ENCODE peak calls at places on chromosomes 4 and X, in seven cellular contexts. Z is SK-N-SH, Q is left lung, H is stomach, G is lung, T is GM12865, X is lower lobe of right lung. E is an unnamed sample.

GRCh38 chr4:127239902-127240575 is 392.7 kb upstream of the INTU start:
- DNase-seq in Z (peak), Q (no peak), H (no peak), G (no peak), T (no peak), X (no peak), E (no peak)

GRCh38 chr4:17188035-17188967 is 289.9 kb upstream of the LDB2 start:
- DNase-seq in Z (peak), Q (no peak), H (no peak), G (no peak), T (no peak), X (no peak), E (no peak)

GRCh38 chr4:56426273-56426672 is 9.1 kb downstream of the PPAT start:
- DNase-seq in Z (no peak), Q (no peak), H (no peak), G (no peak), T (peak), X (no peak), E (no peak)

GRCh38 chr4:159012381-159012780 is 90.5 kb upstream of the RAPGEF2 start:
- DNase-seq in Z (no peak), Q (no peak), H (no peak), G (no peak), T (no peak), X (no peak), E (no peak)

GRCh38 chr4:167282171-167282864 is 48.0 kb upstream of the SPOCK3 start:
- DNase-seq in Z (no peak), Q (no peak), H (no peak), G (no peak), T (no peak), X (no peak), E (no peak)

GRCh38 chr4:101418055-101418454 is 70.7 kb upstream of the PPP3CA start:
- DNase-seq in Z (no peak), Q (no peak), H (no peak), G (no peak), T (peak), X (no peak), E (no peak)

GRCh38 chr4:11720292-11720691 is 291.6 kb upstream of the HS3ST1 start:
- DNase-seq in Z (peak), Q (no peak), H (no peak), G (no peak), T (peak), X (no peak), E (peak)

GRCh38 chrX:10709276-10709675 is 88.9 kb upstream of the MID1 start:
- DNase-seq in Z (no peak), Q (no peak), H (no peak), G (no peak), T (no peak), X (no peak), E (no peak)

GRCh38 chr4:38046735-38047487 is 86.7 kb downstream of the PTTG2 start:
- DNase-seq in Z (no peak), Q (no peak), H (no peak), G (no peak), T (no peak), X (no peak), E (no peak)

GRCh38 chr4:38322709-38323108 is 341.3 kb upstream of the KLF3 start:
- DNase-seq in Z (no peak), Q (peak), H (no peak), G (no peak), T (no peak), X (no peak), E (peak)

GRCh38 chrX:48466696-48467095 is 3.4 kb downstream of the SLC38A5 start:
- DNase-seq in Z (peak), Q (no peak), H (no peak), G (no peak), T (peak), X (no peak), E (no peak)
- TF ChIP-seq CTCF in Z (peak), Q (no peak), H (no peak), G (no peak), T (peak), X (no peak), E (peak)

DNA sequence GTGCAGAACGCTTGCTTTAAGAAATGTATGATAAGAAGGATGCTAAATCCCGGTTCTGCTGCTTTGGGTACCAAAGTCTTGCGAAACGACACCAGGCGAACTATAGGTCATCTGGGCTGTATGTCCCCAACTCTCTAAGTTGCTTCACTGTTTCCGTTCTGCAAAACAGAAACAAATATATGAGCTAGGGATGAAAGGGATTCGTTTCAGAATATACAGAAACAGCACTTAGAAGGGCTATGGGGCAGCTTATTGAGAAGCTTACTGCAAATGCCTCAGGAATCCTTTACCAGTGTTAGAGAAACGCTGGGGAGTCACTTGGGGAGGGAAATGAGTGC is 293 bp upstream of the LRCH2 start:
- DNase-seq in Z (no peak), Q (no peak), H (no peak), G (no peak), T (no peak), X (no peak), E (peak)
- H3K4me3 ChIP-seq in Z (peak), Q (peak), H (peak), G (no peak), T (no peak), X (peak), E (peak)

DNA sequence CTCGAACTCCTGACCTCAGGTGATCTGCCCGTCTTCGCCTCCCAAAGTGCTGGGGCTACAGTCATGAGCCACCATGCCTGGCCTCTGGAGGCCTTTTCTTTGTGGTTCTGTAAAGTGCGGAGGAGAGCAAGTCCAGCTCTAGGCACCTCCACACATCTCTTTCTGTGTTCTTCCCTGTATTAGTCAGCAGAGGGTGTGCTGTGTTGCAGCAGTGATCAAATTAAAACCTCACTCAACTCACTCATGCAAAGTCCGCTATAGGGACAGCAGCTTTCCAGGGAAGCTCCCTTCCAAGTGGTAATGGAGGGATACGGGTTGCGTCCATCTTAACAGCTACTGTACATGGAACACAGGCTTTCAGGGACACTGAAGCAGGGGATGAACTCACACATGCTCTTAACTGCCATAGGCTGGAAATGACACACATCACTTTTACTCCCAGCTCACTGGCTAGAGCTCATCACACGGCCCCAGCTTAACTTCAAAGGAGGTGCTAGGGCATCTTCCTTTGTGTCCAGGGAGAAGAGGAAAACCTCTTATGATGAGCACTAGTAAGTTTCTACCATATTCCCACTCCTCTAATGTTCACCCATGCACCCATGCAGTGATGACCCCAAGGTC is 36.0 kb upstream of the CCNG2 start:
- DNase-seq in Z (no peak), Q (no peak), H (no peak), G (no peak), T (peak), X (no peak), E (peak)
- TF ChIP-seq CTCF in Z (no peak), Q (no peak), H (no peak), G (no peak), T (peak), X (no peak), E (peak)

GRCh38 chr4:186027405-186027804 is 41.6 kb upstream of the TLR3 start:
- DNase-seq in Z (no peak), Q (no peak), H (no peak), G (no peak), T (no peak), X (no peak), E (no peak)

GRCh38 chr4:186032259-186032658 is 36.7 kb upstream of the TLR3 start:
- DNase-seq in Z (no peak), Q (no peak), H (no peak), G (no peak), T (no peak), X (no peak), E (no peak)

GRCh38 chr4:186033027-186033426 is 35.9 kb upstream of the TLR3 start:
- DNase-seq in Z (no peak), Q (no peak), H (no peak), G (no peak), T (no peak), X (no peak), E (no peak)

GRCh38 chr4:186030795-186031194 is 38.2 kb upstream of the TLR3 start:
- DNase-seq in Z (no peak), Q (no peak), H (no peak), G (no peak), T (no peak), X (no peak), E (no peak)

DNA sequence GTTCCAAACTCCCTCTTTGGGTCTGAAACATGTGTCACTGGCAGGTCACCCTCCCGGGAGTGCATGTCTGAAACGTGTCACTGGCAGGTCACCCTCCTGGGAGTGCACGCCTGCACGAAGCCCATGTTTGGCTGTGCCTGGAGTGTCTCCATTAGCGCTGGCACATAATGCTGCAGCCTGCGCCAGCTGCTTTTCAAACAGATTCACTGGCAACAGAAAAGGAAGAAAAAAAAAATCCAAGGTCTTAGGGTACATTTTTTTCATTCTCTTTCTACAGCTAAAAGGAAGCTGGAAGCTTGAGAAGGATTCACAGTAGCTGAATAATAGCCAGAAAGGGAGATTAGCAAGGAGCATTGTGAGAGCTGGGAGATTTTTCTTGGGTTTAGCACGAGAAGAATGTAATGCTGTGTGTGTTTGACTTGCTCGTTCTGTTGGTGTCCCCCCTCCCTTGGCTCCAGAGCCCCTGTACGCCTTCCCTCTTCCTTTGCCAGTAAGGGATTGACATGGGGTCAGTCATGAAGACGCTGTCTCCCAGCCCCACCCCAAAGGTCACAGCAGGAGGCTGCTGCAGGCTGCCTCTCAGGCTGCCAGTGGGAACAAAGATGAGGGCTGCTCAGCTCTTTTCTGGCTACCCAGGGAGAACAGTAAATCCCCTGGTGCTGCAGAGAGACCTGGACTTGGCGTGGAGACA is 39.1 kb upstream of the TLR3 start:
- DNase-seq in Z (peak), Q (peak), H (peak), G (peak), T (no peak), X (peak), E (no peak)
- H3K4me3 ChIP-seq in Z (no peak), Q (no peak), H (peak), G (no peak), T (no peak), X (peak), E (no peak)

DNA sequence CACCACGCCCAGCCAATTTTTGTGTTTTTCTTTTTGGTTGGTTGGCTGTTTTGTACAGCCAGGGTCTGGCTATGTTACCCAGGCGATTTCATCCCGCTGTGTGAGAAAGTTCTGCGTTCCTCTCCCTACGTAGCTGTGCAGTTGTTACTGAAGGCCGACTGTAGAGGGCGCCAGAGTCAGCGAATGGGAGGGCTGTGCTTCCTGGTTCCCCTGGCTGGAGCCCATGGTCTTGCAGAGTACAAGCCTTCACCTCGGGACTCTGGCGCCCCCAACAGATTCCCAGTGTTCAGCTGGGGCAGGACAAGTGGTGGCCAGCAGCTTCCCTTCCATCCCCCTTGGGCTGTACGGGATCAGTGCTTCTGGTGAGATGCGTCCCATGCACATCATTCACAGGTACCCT is 5.6 kb upstream of the CT45A1 start:
- DNase-seq in Z (peak), Q (no peak), H (no peak), G (no peak), T (peak), X (no peak), E (peak)
- TF ChIP-seq CTCF in Z (peak), Q (no peak), H (no peak), G (no peak), T (peak), X (no peak), E (peak)

DNA sequence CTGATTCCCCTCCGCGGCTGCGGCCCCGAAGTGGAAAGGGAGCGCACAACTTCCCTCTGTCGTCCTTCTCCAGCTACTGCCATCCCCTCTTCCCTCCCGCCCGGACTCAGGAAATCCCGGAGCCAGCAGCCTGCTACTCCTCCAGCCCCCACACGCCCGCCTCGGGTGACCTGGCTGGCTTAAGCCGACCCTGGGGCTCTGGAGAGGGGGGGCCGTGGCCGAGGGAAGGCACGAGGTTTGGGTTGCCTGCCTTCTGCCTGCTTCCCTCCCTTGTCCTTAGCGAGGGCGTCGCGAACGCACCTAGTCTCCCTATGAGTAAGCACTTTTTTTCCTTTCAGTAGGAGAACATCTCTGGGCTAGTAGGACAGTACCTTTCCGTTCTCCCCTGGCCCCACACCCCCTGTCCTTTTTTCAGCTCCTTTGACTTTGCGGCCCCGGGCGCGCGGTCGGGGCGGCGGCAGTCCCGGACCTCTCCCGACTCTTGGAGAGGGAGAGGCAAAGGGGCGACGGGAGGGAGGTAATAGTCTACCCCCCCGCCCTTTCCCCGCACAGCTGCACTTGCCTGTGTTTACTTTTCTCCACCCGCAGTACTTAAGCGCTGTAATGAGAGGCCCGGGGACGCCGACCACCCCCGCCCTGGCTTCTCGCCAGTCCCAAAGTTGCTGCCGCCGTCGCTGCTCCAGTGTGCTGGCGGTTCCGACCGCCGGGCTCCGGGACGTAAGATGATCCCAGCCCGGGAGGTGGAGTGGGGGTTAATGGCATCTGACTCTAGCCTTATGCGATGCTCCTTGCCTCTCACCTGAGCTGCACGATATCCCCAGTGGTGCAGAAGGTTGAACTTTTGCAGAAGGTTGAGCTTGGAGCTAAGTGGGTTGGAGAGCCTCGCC is 874 bp downstream of the PLS3 start:
- DNase-seq in Z (peak), Q (peak), H (peak), G (peak), T (peak), X (peak), E (peak)
- H3K4me3 ChIP-seq in Z (peak), Q (peak), H (peak), G (peak), T (peak), X (peak), E (peak)

GRCh38 chr4:99179178-99179577 is 35.1 kb upstream of the ADH4 start:
- DNase-seq in Z (no peak), Q (no peak), H (no peak), G (no peak), T (no peak), X (no peak), E (no peak)

GRCh38 chr4:99180367-99181169 is 36.5 kb upstream of the ADH4 start:
- DNase-seq in Z (no peak), Q (no peak), H (no peak), G (no peak), T (no peak), X (no peak), E (peak)

GRCh38 chr4:99185581-99185980 is 33.5 kb downstream of the ADH6 start:
- DNase-seq in Z (no peak), Q (no peak), H (no peak), G (no peak), T (no peak), X (no peak), E (no peak)

GRCh38 chr4:99179626-99180025 is 35.5 kb upstream of the ADH4 start:
- DNase-seq in Z (no peak), Q (no peak), H (no peak), G (no peak), T (no peak), X (no peak), E (no peak)
- TF ChIP-seq CTCF in Z (no peak), Q (no peak), H (no peak), G (no peak), T (no peak), X (no peak), E (no peak)

GRCh38 chr4:183797041-183797444 is 108.1 kb upstream of the STOX2 start:
- DNase-seq in Z (no peak), Q (peak), H (peak), G (peak), T (no peak), X (peak), E (no peak)
- H3K4me3 ChIP-seq in Z (peak), Q (peak), H (peak), G (peak), T (no peak), X (peak), E (peak)

GRCh38 chr4:9709724-9710123 is 71.7 kb upstream of the DRD5 start:
- DNase-seq in Z (no peak), Q (no peak), H (no peak), G (no peak), T (no peak), X (no peak), E (no peak)

GRCh38 chr4:9703391-9703790 is 78.0 kb upstream of the DRD5 start:
- DNase-seq in Z (peak), Q (peak), H (peak), G (peak), T (peak), X (peak), E (no peak)

DNA sequence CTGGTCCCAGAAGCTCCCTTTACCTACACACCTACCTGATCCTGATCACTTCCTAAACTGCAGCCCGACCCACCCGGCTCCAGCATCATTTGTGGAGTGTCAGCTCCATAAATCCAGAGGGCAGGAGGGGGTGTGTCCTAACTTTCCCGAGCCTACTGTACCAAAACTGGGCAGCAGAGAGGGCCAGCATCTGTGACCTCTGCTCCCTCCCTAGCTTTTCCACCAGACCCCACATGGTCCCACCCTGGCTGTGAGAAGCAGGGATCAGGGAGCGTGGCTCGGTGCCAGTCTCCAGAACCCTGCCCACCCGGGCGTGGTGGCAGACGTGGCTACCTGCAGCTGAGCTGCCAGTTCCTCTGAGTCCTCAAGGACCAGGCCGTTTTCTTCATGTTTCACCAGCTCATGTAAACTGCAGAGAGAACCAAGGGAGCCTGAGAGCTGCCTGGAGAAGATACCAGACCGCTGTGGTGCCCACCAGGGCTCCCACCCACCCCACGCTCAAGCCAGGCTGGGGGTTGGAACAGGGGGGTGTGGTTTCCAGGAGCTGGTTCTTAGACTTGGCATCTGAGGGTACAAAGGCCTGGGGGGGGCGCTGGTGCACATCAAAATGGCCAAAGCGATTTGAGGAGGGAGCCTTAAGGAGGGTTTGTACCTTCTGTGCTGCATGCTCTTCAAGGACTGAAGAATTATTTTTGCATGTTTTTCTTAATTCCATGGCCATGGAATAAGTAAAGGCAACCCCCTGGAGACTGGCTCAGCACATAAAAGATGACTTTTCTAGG is 76.7 kb upstream of the DRD5 start:
- DNase-seq in Z (no peak), Q (no peak), H (no peak), G (no peak), T (no peak), X (no peak), E (no peak)
- TF ChIP-seq CTCF in Z (no peak), Q (no peak), H (no peak), G (no peak), T (no peak), X (no peak), E (no peak)

E was measured in fibroblast of villous mesenchyme.